ENCODE peak calls at places on chromosome 6, in ten cellular contexts. J, R, W, T, Q, S, U, C, L and E are unnamed samples.

GRCh38 chr6:161439093-161439492 is 165.2 kb upstream of the AGPAT4 start:
- DNase-seq in J (peak; percentile 46), R (peak; percentile 48), W (no peak), T (peak; percentile 97), Q (no peak), S (peak; percentile 19), U (peak; percentile 26), C (no peak), L (peak; percentile 85), E (peak; percentile 81)

GRCh38 chr6:146700078-146700686 is 101.4 kb downstream of the ADGB start:
- DNase-seq in J (peak; percentile 85), R (peak; percentile 68), W (peak; percentile 15), T (peak; percentile 65), Q (peak; percentile 29), S (peak; percentile 51), U (peak; percentile 41), C (peak; percentile 73), L (peak; percentile 85), E (peak; percentile 33)

GRCh38 chr6:48641544-48641943 is 530.5 kb upstream of the PTCHD4 start:
- DNase-seq in J (no peak), R (no peak), W (no peak), T (peak; percentile 91), Q (no peak), S (no peak), U (no peak), C (no peak), L (no peak), E (no peak)

GRCh38 chr6:81950877-81951276 is 198.4 kb upstream of the TENT5A start:
- DNase-seq in J (no peak), R (no peak), W (no peak), T (peak; percentile 84), Q (no peak), S (no peak), U (no peak), C (no peak), L (peak; percentile 2), E (no peak)

GRCh38 chr6:161414180-161414579 is 140.3 kb upstream of the AGPAT4 start:
- DNase-seq in J (no peak), R (no peak), W (no peak), T (no peak), Q (no peak), S (no peak), U (no peak), C (no peak), L (no peak), E (no peak)

GRCh38 chr6:118652051-118652699 is 784 bp upstream of the CEP85L start:
- DNase-seq in J (no peak), R (no peak), W (no peak), T (no peak), Q (no peak), S (no peak), U (no peak), C (no peak), L (no peak), E (no peak)

GRCh38 chr6:70398783-70399730 is 14.3 kb upstream of the FAM135A start:
- DNase-seq in J (peak; percentile 96), R (no peak), W (no peak), T (peak; percentile 53), Q (no peak), S (peak; percentile 87), U (no peak), C (no peak), L (no peak), E (no peak)

GRCh38 chr6:107491059-107491609 is 1.2 kb downstream of the SOBP start:
- DNase-seq in J (peak; percentile 17), R (peak; percentile 78), W (no peak), T (no peak), Q (peak; percentile 60), S (peak; percentile 13), U (peak; percentile 15), C (no peak), L (peak; percentile 31), E (peak; percentile 36)

GRCh38 chr6:36131517-36132220 is 1.4 kb downstream of the MAPK13 start:
- DNase-seq in J (peak; percentile 63), R (peak; percentile 74), W (no peak), T (peak; percentile 44), Q (no peak), S (peak; percentile 37), U (peak; percentile 84), C (no peak), L (no peak), E (peak; percentile 35)

GRCh38 chr6:27065183-27065582 is 182.3 kb upstream of the PRSS16 start:
- DNase-seq in J (no peak), R (no peak), W (no peak), T (no peak), Q (no peak), S (no peak), U (no peak), C (no peak), L (no peak), E (no peak)